ENCODE peak calls at places on chromosomes 16 and 17, in seven cellular contexts. M is SK-N-SH, C is GM12878, V is K562, Z is H1, L is HepG2, A is HCT116. U is an unnamed sample.

GRCh38 chr17:2075336-2076056 is 20.6 kb downstream of the HIC1 start:
- DNase-seq in C (no peak), M (peak), A (no peak), V (no peak), L (no peak), Z (no peak), U (no peak)

GRCh38 chr16:54987081-54987480 is 56.4 kb downstream of the IRX5 start:
- DNase-seq in C (no peak), M (no peak), L (no peak), Z (no peak), A (no peak), V (no peak), U (no peak)

GRCh38 chr17:4950075-4950756 is 703 bp upstream of the ENO3 start:
- DNase-seq in A (no peak), V (peak), C (no peak), L (peak), M (peak), Z (peak), U (no peak)

GRCh38 chr17:1995321-1996242 is 29.6 kb downstream of the RTN4RL1 start:
- DNase-seq in V (no peak), C (no peak), A (no peak), Z (no peak), M (peak), L (peak), U (no peak)

GRCh38 chr17:41967921-41968578 is 1.5 kb downstream of the CNP start:
- DNase-seq in Z (no peak), A (no peak), M (no peak), L (no peak), V (no peak), C (no peak), U (no peak)

GRCh38 chr17:31068291-31068690 is 26.5 kb upstream of the NF1 start:
- DNase-seq in M (peak), L (peak), V (peak), Z (peak), A (peak), C (no peak), U (no peak)

GRCh38 chr17:55245986-55246385 is 18.8 kb upstream of the HLF start:
- DNase-seq in M (no peak), Z (no peak), L (no peak), C (no peak), A (no peak), V (no peak), U (no peak)

GRCh38 chr17:81076097-81076754 is 41.3 kb downstream of the BAIAP2 start:
- DNase-seq in C (no peak), A (no peak), L (no peak), M (peak), Z (no peak), V (no peak), U (no peak)

GRCh38 chr17:43405861-43406260 is 7.1 kb downstream of the ARL4D start:
- DNase-seq in V (no peak), Z (no peak), M (no peak), A (no peak), C (no peak), L (no peak), U (no peak)

GRCh38 chr16:85169333-85170065 is 57.2 kb upstream of the CIBAR2 start:
- DNase-seq in L (no peak), A (no peak), V (peak), Z (no peak), M (peak), C (no peak), U (no peak)

GRCh38 chr16:81374514-81374913 is 59.8 kb downstream of the GAN start:
- DNase-seq in Z (no peak), V (no peak), A (no peak), C (no peak), L (no peak), M (no peak), U (no peak)

GRCh38 chr16:28880589-28880915 is 2.3 kb downstream of the ATP2A1 start:
- DNase-seq in V (no peak), A (no peak), Z (no peak), M (no peak), C (no peak), L (no peak), U (no peak)

GRCh38 chr17:55587608-55588139 is 76.4 kb upstream of the SMIM36 start:
- DNase-seq in V (no peak), L (no peak), Z (no peak), C (no peak), M (no peak), A (no peak), U (no peak)

GRCh38 chr17:30095507-30096244 is 20.9 kb upstream of the NSRP1 start:
- DNase-seq in C (peak), Z (no peak), A (peak), V (peak), M (peak), L (peak), U (no peak)

GRCh38 chr16:53502331-53503269 is at the start of gene AKTIP:
- DNase-seq in M (peak), Z (peak), L (no peak), A (no peak), C (no peak), V (peak), U (no peak)

GRCh38 chr17:731943-732787 is at the start of gene TLCD3A:
- DNase-seq in C (no peak), A (no peak), V (peak), Z (peak), L (no peak), M (peak), U (no peak)

GRCh38 chr16:14566599-14566998 is 63.5 kb downstream of the PARN start:
- DNase-seq in A (no peak), Z (peak), V (no peak), M (no peak), L (no peak), C (no peak), U (no peak)

GRCh38 chr17:3558603-3559269 is 1.1 kb upstream of the TRPV3 start:
- DNase-seq in Z (no peak), V (no peak), L (no peak), A (no peak), M (no peak), C (peak), U (no peak)

GRCh38 chr16:28295213-28295612 is 2.9 kb downstream of the SBK1 start:
- DNase-seq in A (no peak), Z (no peak), L (no peak), M (no peak), V (no peak), C (no peak), U (no peak)

DNA sequence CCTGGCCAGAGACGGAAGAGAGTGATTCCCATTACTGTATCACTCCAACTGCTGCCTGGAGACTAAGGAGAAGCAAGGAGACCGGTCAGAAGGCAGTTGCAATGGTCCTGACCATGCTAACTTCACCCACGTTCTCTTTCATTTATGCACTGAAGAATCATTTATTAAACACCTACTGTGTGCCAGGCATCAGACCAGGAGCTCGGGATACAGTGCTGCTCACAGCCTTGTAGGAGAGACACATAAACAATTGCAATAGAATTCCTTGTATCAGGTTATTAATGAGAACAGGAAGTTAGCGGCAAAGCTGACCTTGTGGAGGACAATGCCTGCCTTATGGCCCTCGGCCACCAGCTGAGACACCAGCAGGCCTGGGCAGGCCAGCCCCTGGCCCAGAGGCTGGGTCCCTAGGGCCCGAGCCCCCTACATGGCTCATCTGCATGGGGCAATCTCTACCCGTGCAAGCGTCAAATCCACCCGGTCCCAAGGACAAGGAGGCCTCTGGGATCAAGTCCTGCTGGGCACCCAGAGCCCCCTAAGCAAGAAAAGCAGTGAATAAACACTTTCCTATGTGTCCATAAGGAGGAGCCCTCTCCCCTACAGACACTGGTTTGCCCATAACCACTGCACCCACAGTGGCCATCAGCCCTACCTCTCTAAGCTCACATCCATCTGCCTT is 8.6 kb upstream of the ENPP7 start:
- DNase-seq in V (peak), C (no peak), A (no peak), L (peak), Z (no peak), M (peak), U (no peak)
- TF ChIP-seq YY1 in V (no peak), C (no peak), A (no peak), L (no peak), Z (no peak), M (no peak), U (no peak)

GRCh38 chr16:84027607-84028006 is 15.0 kb downstream of the SLC38A8 start:
- DNase-seq in C (no peak), A (no peak), L (no peak), V (no peak), Z (no peak), M (no peak), U (no peak)
- TF ChIP-seq YY1 in C (no peak), A (no peak), L (no peak), V (no peak), Z (no peak), M (no peak), U (no peak)

GRCh38 chr16:86241681-86242080 is 268.6 kb upstream of the FOXF1 start:
- DNase-seq in C (no peak), A (no peak), V (no peak), L (no peak), Z (peak), M (no peak), U (no peak)

GRCh38 chr16:86243123-86243473 is 267.2 kb upstream of the FOXF1 start:
- DNase-seq in V (no peak), C (no peak), Z (peak), M (no peak), A (no peak), L (no peak), U (no peak)

GRCh38 chr16:86239381-86239780 is 270.9 kb upstream of the FOXF1 start:
- DNase-seq in C (no peak), V (no peak), A (no peak), Z (peak), L (no peak), M (no peak), U (no peak)

GRCh38 chr16:86242244-86243122 is 267.8 kb upstream of the FOXF1 start:
- DNase-seq in C (no peak), A (no peak), M (no peak), Z (peak), V (no peak), L (no peak), U (no peak)

DNA sequence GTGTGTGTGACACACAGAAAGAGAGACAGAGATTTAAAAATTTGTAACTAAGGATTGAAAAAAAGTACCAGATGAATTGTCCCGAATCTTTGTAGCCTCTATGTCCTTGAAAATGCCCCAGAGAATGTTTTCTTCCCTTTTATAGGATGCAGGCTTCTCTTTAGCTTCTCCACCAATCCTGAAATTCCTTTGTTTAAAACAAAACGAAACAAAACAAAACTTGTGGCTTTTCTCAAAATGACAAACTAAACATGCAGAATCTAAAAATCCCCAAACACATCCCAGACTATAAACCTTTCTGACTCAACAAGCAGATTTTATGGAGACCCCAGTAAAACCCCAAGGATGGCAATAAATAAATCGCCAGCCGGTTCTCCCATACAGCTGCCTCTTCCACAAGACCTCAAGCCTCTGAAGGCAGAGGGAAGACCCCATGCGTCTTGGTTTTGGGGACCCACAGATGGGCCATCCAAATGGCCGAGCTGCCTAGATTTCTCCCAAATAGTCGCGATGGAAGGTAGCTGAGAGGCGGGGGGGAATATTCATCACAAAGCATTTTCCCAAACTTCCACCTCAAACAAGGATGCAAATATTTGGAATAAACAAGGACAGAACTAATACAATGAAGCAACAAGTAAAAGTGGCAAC is 269.5 kb upstream of the FOXF1 start:
- DNase-seq in V (no peak), L (no peak), C (no peak), Z (peak), M (no peak), A (no peak), U (no peak)
- TF ChIP-seq YY1 in V (no peak), L (no peak), C (no peak), Z (no peak), M (no peak), A (no peak), U (no peak)

GRCh38 chr16:56022818-56023217 is 147.6 kb upstream of the CES5A start:
- DNase-seq in Z (no peak), A (no peak), L (no peak), V (no peak), M (no peak), C (no peak), U (no peak)
- TF ChIP-seq YY1 in Z (no peak), A (no peak), L (no peak), V (no peak), M (no peak), C (no peak), U (no peak)

GRCh38 chr17:46994993-46995392 is 15.9 kb upstream of the RPRML start:
- DNase-seq in C (no peak), A (no peak), Z (no peak), L (no peak), V (no peak), M (no peak), U (no peak)

GRCh38 chr17:46991618-46992017 is 12.6 kb upstream of the RPRML start:
- DNase-seq in M (no peak), A (no peak), Z (no peak), L (no peak), C (no peak), V (no peak), U (no peak)

GRCh38 chr17:46995841-46996571 is 17.0 kb upstream of the RPRML start:
- DNase-seq in A (no peak), M (no peak), Z (no peak), V (no peak), C (no peak), L (no peak), U (no peak)
- TF ChIP-seq YY1 in A (no peak), M (no peak), Z (no peak), V (no peak), C (no peak), L (no peak), U (no peak)